ENCODE peak calls at places on chromosomes 1 and 21, in eight cellular contexts. Q is heart right ventricle, U is hepatocyte, G is IMR-90, A is A549, T is colonic mucosa, K is heart left ventricle, R is astrocyte. V is an unnamed sample.

GRCh38 chr21:44845418-44846200 is 27.7 kb upstream of the SUMO3 start:
- DNase-seq in Q (peak; percentile 81), U (peak; percentile 81), G (peak; percentile 24), A (peak; percentile 77), T (peak; percentile 76), K (peak; percentile 86), R (peak; percentile 18), V (peak; percentile 68)

GRCh38 chr1:165851034-165851658 is 23.7 kb downstream of the UCK2 start:
- DNase-seq in Q (no peak), U (no peak), G (peak; percentile 40), A (no peak), T (no peak), K (no peak), R (peak; percentile 37), V (no peak)

GRCh38 chr1:228921473-228921872 is 186.2 kb downstream of the RHOU start:
- DNase-seq in Q (no peak), U (peak; percentile 36), G (no peak), A (no peak), T (no peak), K (no peak), R (no peak), V (no peak)

GRCh38 chr1:8396912-8397406 is 79.0 kb downstream of the SLC45A1 start:
- DNase-seq in Q (no peak), U (peak; percentile 66), G (peak; percentile 99), A (peak; percentile 36), T (no peak), K (peak; percentile 51), R (peak; percentile 100), V (peak; percentile 71)

GRCh38 chr1:55860816-55861519 is 645.8 kb upstream of the USP24 start:
- DNase-seq in Q (no peak), U (peak; percentile 26), G (peak; percentile 17), A (no peak), T (no peak), K (no peak), R (no peak), V (peak; percentile 58)

GRCh38 chr1:67572217-67572593 is 112.8 kb upstream of the GADD45A start:
- DNase-seq in Q (no peak), U (no peak), G (no peak), A (no peak), T (no peak), K (no peak), R (peak; percentile 25), V (no peak)

GRCh38 chr1:16405441-16405840 is 31.8 kb downstream of the SPATA21 start:
- DNase-seq in Q (no peak), U (no peak), G (no peak), A (no peak), T (no peak), K (no peak), R (no peak), V (no peak)

GRCh38 chr1:229139320-229139719 is 131.6 kb upstream of the RAB4A start:
- DNase-seq in Q (no peak), U (no peak), G (no peak), A (no peak), T (no peak), K (no peak), R (no peak), V (no peak)

GRCh38 chr1:81600878-81601658 is 199.7 kb upstream of the ADGRL2 start:
- DNase-seq in Q (no peak), U (no peak), G (no peak), A (no peak), T (no peak), K (no peak), R (no peak), V (no peak)

GRCh38 chr1:33332881-33333280 is 12.0 kb upstream of the A3GALT2 start:
- DNase-seq in Q (no peak), U (no peak), G (no peak), A (no peak), T (no peak), K (no peak), R (no peak), V (no peak)

GRCh38 chr1:42963378-42964005 is 4.8 kb upstream of the SLC2A1 start:
- DNase-seq in Q (no peak), U (no peak), G (peak; percentile 97), A (peak; percentile 46), T (no peak), K (no peak), R (peak; percentile 95), V (peak; percentile 58)

GRCh38 chr1:247857986-247858356 is 984 bp downstream of the TRIM58 start:
- DNase-seq in Q (no peak), U (no peak), G (no peak), A (no peak), T (no peak), K (no peak), R (no peak), V (no peak)

GRCh38 chr1:8554956-8555534 is 237.1 kb downstream of the SLC45A1 start:
- DNase-seq in Q (no peak), U (no peak), G (peak; percentile 43), A (no peak), T (no peak), K (no peak), R (peak; percentile 44), V (peak; percentile 53)

GRCh38 chr1:174262747-174263241 is 103.5 kb downstream of the RABGAP1L start:
- DNase-seq in Q (no peak), U (peak; percentile 54), G (peak; percentile 65), A (peak; percentile 50), T (no peak), K (peak; percentile 30), R (peak; percentile 60), V (peak; percentile 68)

GRCh38 chr1:61273167-61273705 is 190.9 kb downstream of the NFIA start:
- DNase-seq in Q (no peak), U (no peak), G (no peak), A (no peak), T (no peak), K (no peak), R (no peak), V (no peak)

GRCh38 chr1:105779727-105780126 is 1276.7 kb upstream of the PRMT6 start:
- DNase-seq in Q (no peak), U (no peak), G (no peak), A (no peak), T (no peak), K (no peak), R (no peak), V (no peak)

GRCh38 chr1:13505020-13505419 is 8.8 kb downstream of the LRRC38 start:
- DNase-seq in Q (no peak), U (no peak), G (no peak), A (no peak), T (no peak), K (no peak), R (no peak), V (no peak)

GRCh38 chr1:39141925-39142324 is 62.6 kb upstream of the MACF1 start:
- DNase-seq in Q (no peak), U (no peak), G (peak; percentile 81), A (no peak), T (no peak), K (no peak), R (peak; percentile 73), V (no peak)

GRCh38 chr1:198056255-198056654 is 100.5 kb upstream of the NEK7 start:
- DNase-seq in Q (no peak), U (peak; percentile 11), G (no peak), A (no peak), T (no peak), K (no peak), R (no peak), V (no peak)

GRCh38 chr1:167949770-167950169 is 12.9 kb upstream of the MPC2 start:
- DNase-seq in Q (no peak), U (no peak), G (no peak), A (no peak), T (no peak), K (no peak), R (no peak), V (no peak)

DNA sequence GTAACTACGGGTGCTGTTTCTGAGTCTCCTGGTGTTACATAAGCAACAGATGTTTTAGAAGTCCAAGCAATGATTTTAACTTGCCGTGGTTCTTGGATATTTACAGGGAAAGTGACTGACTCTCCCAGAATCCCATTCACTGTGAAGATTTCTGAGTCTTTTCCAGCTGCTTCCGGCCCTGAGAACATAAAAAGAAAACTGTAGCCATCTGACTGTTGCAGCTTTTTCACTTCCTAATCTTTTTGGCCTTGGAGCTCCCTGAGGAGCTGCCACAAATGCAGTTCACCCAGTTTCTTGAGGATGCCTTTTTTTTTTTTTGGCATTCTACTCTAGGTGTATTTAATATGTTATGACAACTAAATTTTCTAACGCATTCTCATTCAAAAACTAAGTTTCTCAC is 13.7 kb downstream of the CD84 start:
- DNase-seq in Q (no peak), U (no peak), G (no peak), A (no peak), T (no peak), K (peak; percentile 25), R (no peak), V (no peak)
- TF ChIP-seq CTCF in Q (no peak), U (no peak), G (no peak), A (no peak), T (no peak), K (no peak), R (no peak), V (no peak)

GRCh38 chr1:58814251-58815068 is 30.6 kb upstream of the JUN start:
- DNase-seq in Q (peak; percentile 65), U (peak; percentile 74), G (peak; percentile 39), A (no peak), T (peak; percentile 84), K (peak; percentile 66), R (peak; percentile 69), V (peak; percentile 26)
- H3K4me1 ChIP-seq in Q (peaks cover 47% of the 10 kb centered on the region), U (peaks cover 41% of the 10 kb centered on the region), G (peaks cover 12% of the 10 kb centered on the region), A (peaks cover 48% of the 10 kb centered on the region), T (peaks cover 6% of the 10 kb centered on the region), K (peaks cover 10% of the 10 kb centered on the region), R (peaks cover 59% of the 10 kb centered on the region), V (peaks cover 66% of the 10 kb centered on the region)

GRCh38 chr1:153658400-153659174 is at the start of gene SNAPIN:
- DNase-seq in Q (peak; percentile 93), U (peak; percentile 95), G (peak; percentile 80), A (peak; percentile 91), T (peak; percentile 93), K (peak; percentile 95), R (peak; percentile 71), V (peak; percentile 83)
- TF ChIP-seq CTCF in Q (peak; percentile 5), U (no peak), G (peak; percentile 28), A (no peak), T (no peak), K (peak; percentile 10), R (no peak), V (no peak)

GRCh38 chr1:22729400-22729773 is 18.7 kb downstream of the EPHB2 start:
- DNase-seq in Q (no peak), U (no peak), G (no peak), A (no peak), T (no peak), K (no peak), R (no peak), V (no peak)

GRCh38 chr1:22731924-22732522 is 21.4 kb downstream of the EPHB2 start:
- DNase-seq in Q (no peak), U (no peak), G (peak; percentile 14), A (no peak), T (peak; percentile 45), K (no peak), R (no peak), V (no peak)

GRCh38 chr1:22729921-22730320 is 19.3 kb downstream of the EPHB2 start:
- DNase-seq in Q (no peak), U (no peak), G (no peak), A (no peak), T (no peak), K (no peak), R (no peak), V (no peak)

GRCh38 chr1:22728751-22729399 is 18.2 kb downstream of the EPHB2 start:
- DNase-seq in Q (no peak), U (no peak), G (peak; percentile 75), A (no peak), T (no peak), K (no peak), R (no peak), V (no peak)

GRCh38 chr1:22727873-22728272 is 17.2 kb downstream of the EPHB2 start:
- DNase-seq in Q (no peak), U (no peak), G (no peak), A (no peak), T (no peak), K (no peak), R (no peak), V (no peak)
- H3K4me1 ChIP-seq in Q (no peaks in the 10 kb centered on the region), U (peaks cover 5% of the 10 kb centered on the region), G (peaks cover 8% of the 10 kb centered on the region), A (no peaks in the 10 kb centered on the region), T (no peaks in the 10 kb centered on the region), K (no peaks in the 10 kb centered on the region), R (no peaks in the 10 kb centered on the region), V (no peaks in the 10 kb centered on the region)

V was measured in endothelial cell of umbilical vein.